ENCODE peak calls at places on chromosomes 5 and 9, in four cellular contexts. F is K562, P is GM12878, D is H1. S is an unnamed sample.

GRCh38 chr9:27154923-27155322 is 45.9 kb downstream of the TEK start:
- DNase-seq in F (no peak), P (no peak), D (no peak), S (no peak)

GRCh38 chr9:105127863-105128220 is 116.6 kb upstream of the SLC44A1 start:
- DNase-seq in P (peak), F (no peak), D (no peak), S (no peak)

GRCh38 chr5:15526413-15526812 is 26.4 kb downstream of the FBXL7 start:
- DNase-seq in P (no peak), D (no peak), F (no peak), S (no peak)

GRCh38 chr5:173753307-173754168 is 134.6 kb upstream of the CPEB4 start:
- DNase-seq in P (no peak), F (peak), D (peak), S (peak)

GRCh38 chr5:181152406-181152805 is 5.0 kb downstream of the OR2V2 start:
- DNase-seq in P (no peak), D (no peak), F (no peak), S (peak)

GRCh38 chr5:101929628-101930027 is 366.5 kb downstream of the SLCO4C1 start:
- DNase-seq in F (no peak), D (no peak), P (no peak), S (no peak)

GRCh38 chr5:72656331-72656730 is 149.1 kb upstream of the ZNF366 start:
- DNase-seq in D (no peak), P (no peak), F (no peak), S (no peak)

GRCh38 chr5:141848771-141849370 is 29.3 kb downstream of the PCDH1 start:
- DNase-seq in P (no peak), F (peak), D (peak), S (peak)

GRCh38 chr5:152046361-152046760 is 121.7 kb upstream of the GLRA1 start:
- DNase-seq in P (no peak), D (no peak), F (no peak), S (no peak)
- TF ChIP-seq HDAC6 in P (no peak), D (no peak), F (no peak), S (no peak)

GRCh38 chr5:124652892-124653441 is 93.5 kb downstream of the ZNF608 start:
- DNase-seq in P (no peak), F (no peak), D (no peak), S (no peak)

GRCh38 chr5:124651663-124652513 is 94.6 kb downstream of the ZNF608 start:
- DNase-seq in P (no peak), F (peak), D (peak), S (peak)

GRCh38 chr5:124650960-124651662 is 95.3 kb downstream of the ZNF608 start:
- DNase-seq in D (peak), P (no peak), F (peak), S (no peak)

GRCh38 chr5:124654418-124654817 is 92.0 kb downstream of the ZNF608 start:
- DNase-seq in P (no peak), F (peak), D (no peak), S (no peak)

DNA sequence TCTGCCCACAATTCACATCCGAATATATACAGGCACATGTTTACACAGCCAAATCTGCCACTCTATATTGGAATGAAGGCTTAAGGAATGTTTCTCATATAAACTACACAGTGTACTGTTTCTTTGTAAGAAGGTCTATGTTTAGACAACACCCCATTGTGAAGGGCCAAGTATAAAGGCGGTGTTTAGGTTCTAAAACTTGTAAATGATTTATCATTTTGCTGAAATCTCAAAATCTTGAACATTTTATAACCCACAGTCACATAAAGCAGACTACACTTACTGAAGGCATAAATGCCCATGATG is 94.0 kb downstream of the ZNF608 start:
- DNase-seq in D (no peak), F (no peak), P (no peak), S (no peak)
- H3K9ac ChIP-seq in D (no peak), F (no peak), P (no peak), S (no peak)

GRCh38 chr5:166354277-166354676 is 1937.2 kb upstream of the WWC1 start:
- DNase-seq in F (no peak), D (no peak), P (no peak), S (no peak)

GRCh38 chr5:166363071-166363470 is 1928.4 kb upstream of the WWC1 start:
- DNase-seq in F (no peak), P (no peak), D (no peak), S (no peak)

GRCh38 chr5:166356096-166356495 is 1935.3 kb upstream of the WWC1 start:
- DNase-seq in F (no peak), D (no peak), P (no peak), S (no peak)

GRCh38 chr5:166358127-166358840 is 1933.2 kb upstream of the WWC1 start:
- DNase-seq in P (no peak), D (no peak), F (no peak), S (no peak)
- TF ChIP-seq TAF1 in P (no peak), D (no peak), F (no peak), S (no peak)

GRCh38 chr5:127040779-127041520 is 10.6 kb upstream of the MARCHF3 start:
- DNase-seq in F (no peak), D (no peak), P (no peak), S (no peak)
- TF ChIP-seq HDAC6 in F (no peak), D (no peak), P (no peak), S (no peak)

DNA sequence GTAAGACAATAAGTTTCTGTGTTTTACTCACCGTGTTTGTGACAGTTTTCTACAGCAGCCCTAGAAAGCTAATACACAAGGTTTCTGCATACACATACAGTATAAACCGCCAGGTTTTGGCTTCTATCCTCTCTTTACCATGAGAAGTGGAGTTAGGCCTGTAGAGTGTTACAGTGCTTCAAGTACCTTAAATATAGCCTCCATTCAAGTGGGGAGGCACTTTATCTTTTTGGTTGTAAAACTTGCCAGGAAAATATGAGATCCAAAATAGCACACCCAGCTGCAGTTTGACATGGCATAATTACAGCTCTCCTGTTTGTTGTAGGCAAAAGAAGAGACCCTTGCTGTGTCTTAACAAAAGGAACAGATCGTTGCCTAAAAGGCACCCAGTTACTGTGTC is 90.3 kb upstream of the PTPN3 start:
- DNase-seq in F (no peak), P (no peak), D (no peak), S (no peak)
- H3K9ac ChIP-seq in F (no peak), P (no peak), D (no peak), S (no peak)

DNA sequence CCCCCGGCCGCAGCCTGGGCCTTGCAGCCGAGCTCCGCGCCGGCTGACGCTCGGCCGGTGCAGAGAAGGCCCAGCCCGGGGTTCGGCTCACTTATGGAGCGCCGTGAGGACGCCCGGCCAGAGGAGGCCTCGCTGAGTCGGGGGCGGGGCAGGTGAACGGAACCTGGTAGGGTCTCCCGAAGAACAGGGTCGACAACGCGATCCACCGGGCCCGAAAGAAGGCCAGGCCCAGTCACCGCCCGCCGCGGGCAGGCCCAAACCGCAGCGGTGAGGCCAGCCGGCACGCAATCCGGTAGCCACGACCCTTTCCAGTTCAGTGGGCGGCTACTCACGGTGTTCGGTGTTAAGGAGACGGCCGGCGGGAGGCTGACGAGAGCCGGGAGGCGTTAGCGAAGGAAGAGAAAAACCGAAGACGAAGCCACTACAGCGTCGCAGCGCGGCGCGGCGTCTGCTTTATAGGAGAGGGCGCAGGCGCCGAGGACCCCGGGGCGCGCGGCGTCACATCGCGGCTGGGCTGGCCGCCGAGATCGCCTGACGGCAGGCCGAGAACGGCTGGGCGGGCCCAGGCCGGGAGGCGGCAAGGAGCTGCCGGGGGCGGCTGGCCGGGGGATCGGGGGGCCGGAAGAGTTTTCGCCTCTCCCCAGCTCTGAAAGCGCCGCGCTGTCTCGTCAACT is at the start of gene SKP1:
- DNase-seq in D (peak), F (peak), P (peak), S (peak)
- TF ChIP-seq TAF1 in D (peak), F (peak), P (peak), S (peak)

GRCh38 chr9:71762900-71763653 is 5.2 kb downstream of the CEMIP2 start:
- DNase-seq in F (no peak), P (no peak), D (no peak), S (peak)

GRCh38 chr9:71764438-71764837 is 3.9 kb downstream of the CEMIP2 start:
- DNase-seq in P (no peak), D (no peak), F (no peak), S (no peak)

GRCh38 chr9:71765693-71766092 is 2.6 kb downstream of the CEMIP2 start:
- DNase-seq in P (no peak), D (no peak), F (no peak), S (peak)

GRCh38 chr9:71761938-71762353 is 6.4 kb downstream of the CEMIP2 start:
- DNase-seq in P (no peak), F (no peak), D (no peak), S (no peak)

GRCh38 chr9:71763752-71764332 is 4.5 kb downstream of the CEMIP2 start:
- DNase-seq in D (no peak), P (no peak), F (no peak), S (no peak)
- TF ChIP-seq HDAC6 in D (no peak), P (no peak), F (no peak), S (no peak)

GRCh38 chr5:98773464-98774191 is at the start of gene RGMB:
- DNase-seq in P (peak), D (peak), F (no peak), S (peak)

GRCh38 chr5:98774192-98775046 is 956 bp downstream of the RGMB start:
- DNase-seq in P (no peak), F (no peak), D (peak), S (peak)

GRCh38 chr5:98777295-98777694 is 3.8 kb downstream of the RGMB start:
- DNase-seq in F (no peak), D (no peak), P (no peak), S (no peak)

GRCh38 chr5:98775246-98775961 is 1.9 kb downstream of the RGMB start:
- DNase-seq in F (no peak), D (no peak), P (no peak), S (no peak)

DNA sequence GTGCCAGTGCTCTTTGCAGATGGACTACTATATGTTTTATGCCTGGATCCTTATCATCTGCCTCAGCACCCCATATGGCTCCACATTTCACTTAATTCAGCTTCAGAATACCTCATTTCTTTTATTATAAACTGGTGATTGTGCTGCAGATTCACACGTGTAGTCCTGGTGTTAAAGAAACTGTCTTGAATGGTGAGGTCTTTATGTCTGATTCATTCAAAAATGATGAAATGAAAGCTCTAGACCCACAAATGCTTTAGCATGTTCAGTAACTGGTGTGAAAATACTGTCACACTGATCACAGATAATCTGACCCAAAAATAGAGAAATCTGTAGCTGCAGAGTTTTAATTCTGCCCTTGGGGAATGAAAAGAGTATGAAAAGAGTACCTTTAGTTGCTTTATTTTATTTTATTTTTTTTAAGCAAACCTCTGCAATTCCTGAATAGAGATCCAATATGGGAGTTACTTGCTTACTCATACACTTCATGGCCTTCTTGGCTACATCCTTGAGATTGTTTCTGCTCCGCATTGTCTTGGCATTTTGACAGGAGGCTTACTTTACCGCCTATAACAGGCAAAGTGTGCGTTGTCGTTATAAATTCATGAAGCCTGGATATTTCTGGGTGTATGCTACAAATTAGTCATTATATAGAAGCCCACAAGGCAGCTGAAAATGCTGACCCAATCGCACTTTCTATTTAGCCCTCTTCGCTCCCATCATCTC is 2.7 kb downstream of the RGMB start:
- DNase-seq in P (no peak), F (no peak), D (no peak), S (no peak)
- H3K9ac ChIP-seq in P (no peak), F (no peak), D (no peak), S (peak)

S was measured in HepG2.